ENCODE peak calls at places on chromosomes 16 and 17, in nine cellular contexts. L is CD4-positive, alpha-beta memory T cell; B is hepatocyte; Z is lung; I is GM23248; E is endodermal cell; A is kidney; N is CD8-positive, alpha-beta memory T cell; S is testis. R is an unnamed sample.

GRCh38 chr17:72383053-72383847 is 262.4 kb downstream of the SOX9 start:
- DNase-seq in L (no peak), B (no peak), Z (no peak), I (no peak), E (peak), A (peak), N (no peak), S (peak), R (no peak)

GRCh38 chr16:17358846-17359245 is 111.9 kb downstream of the XYLT1 start:
- DNase-seq in L (no peak), B (no peak), Z (no peak), I (peak), E (no peak), A (no peak), N (no peak), S (no peak), R (no peak)

GRCh38 chr17:39769974-39770587 is 32.3 kb downstream of the GRB7 start:
- DNase-seq in L (peak), B (peak), Z (no peak), I (peak), E (peak), A (no peak), N (peak), S (no peak), R (peak)

GRCh38 chr17:40871316-40871715 is 4.3 kb upstream of the KRT12 start:
- DNase-seq in L (no peak), B (no peak), Z (no peak), I (no peak), E (no peak), A (no peak), N (no peak), S (no peak), R (no peak)

GRCh38 chr17:65050438-65050837 is 6.1 kb downstream of the GNA13 start:
- DNase-seq in L (no peak), B (no peak), Z (no peak), I (no peak), E (peak), A (no peak), N (no peak), S (no peak), R (no peak)

GRCh38 chr17:73802314-73802713 is 158.1 kb upstream of the SDK2 start:
- DNase-seq in L (no peak), B (no peak), Z (no peak), I (no peak), E (no peak), A (no peak), N (no peak), S (no peak), R (no peak)

GRCh38 chr16:57316390-57317017 is 32.0 kb upstream of the PLLP start:
- DNase-seq in L (no peak), B (peak), Z (no peak), I (peak), E (no peak), A (no peak), N (no peak), S (peak), R (no peak)

GRCh38 chr17:17540278-17540906 is 44.2 kb upstream of the RASD1 start:
- DNase-seq in L (no peak), B (no peak), Z (no peak), I (no peak), E (no peak), A (peak), N (no peak), S (no peak), R (peak)

GRCh38 chr16:13957197-13958078 is 37.5 kb downstream of the ERCC4 start:
- DNase-seq in L (no peak), B (peak), Z (peak), I (peak), E (peak), A (peak), N (no peak), S (peak), R (no peak)

GRCh38 chr17:67637901-67638641 is 79.7 kb upstream of the NOL11 start:
- DNase-seq in L (no peak), B (no peak), Z (peak), I (no peak), E (no peak), A (no peak), N (no peak), S (peak), R (no peak)

GRCh38 chr17:1511756-1512321 is 4.6 kb downstream of the INPP5K start:
- DNase-seq in L (no peak), B (no peak), Z (peak), I (peak), E (peak), A (no peak), N (no peak), S (peak), R (no peak)

GRCh38 chr17:7502987-7503386 is 18.8 kb downstream of the POLR2A start:
- DNase-seq in L (no peak), B (no peak), Z (no peak), I (peak), E (peak), A (no peak), N (no peak), S (no peak), R (peak)

GRCh38 chr16:68629315-68629900 is 15.7 kb upstream of the CDH3 start:
- DNase-seq in L (no peak), B (no peak), Z (no peak), I (no peak), E (peak), A (no peak), N (no peak), S (no peak), R (peak)

GRCh38 chr17:68981288-68981687 is 26.1 kb upstream of the ABCA8 start:
- DNase-seq in L (no peak), B (no peak), Z (peak), I (peak), E (no peak), A (no peak), N (no peak), S (no peak), R (no peak)

GRCh38 chr16:11835891-11836652 is 15.3 kb downstream of the RSL1D1 start:
- DNase-seq in L (no peak), B (no peak), Z (no peak), I (peak), E (peak), A (no peak), N (no peak), S (no peak), R (no peak)

GRCh38 chr16:22210285-22210684 is 4.2 kb downstream of the EEF2K start:
- DNase-seq in L (no peak), B (no peak), Z (no peak), I (no peak), E (no peak), A (no peak), N (no peak), S (no peak), R (no peak)

GRCh38 chr17:49603720-49604119 is 28.0 kb downstream of the NXPH3 start:
- DNase-seq in L (no peak), B (no peak), Z (no peak), I (peak), E (no peak), A (no peak), N (no peak), S (no peak), R (no peak)

GRCh38 chr16:23491490-23492391 is 18.6 kb downstream of the GGA2 start:
- DNase-seq in L (no peak), B (no peak), Z (peak), I (peak), E (no peak), A (no peak), N (no peak), S (no peak), R (no peak)

DNA sequence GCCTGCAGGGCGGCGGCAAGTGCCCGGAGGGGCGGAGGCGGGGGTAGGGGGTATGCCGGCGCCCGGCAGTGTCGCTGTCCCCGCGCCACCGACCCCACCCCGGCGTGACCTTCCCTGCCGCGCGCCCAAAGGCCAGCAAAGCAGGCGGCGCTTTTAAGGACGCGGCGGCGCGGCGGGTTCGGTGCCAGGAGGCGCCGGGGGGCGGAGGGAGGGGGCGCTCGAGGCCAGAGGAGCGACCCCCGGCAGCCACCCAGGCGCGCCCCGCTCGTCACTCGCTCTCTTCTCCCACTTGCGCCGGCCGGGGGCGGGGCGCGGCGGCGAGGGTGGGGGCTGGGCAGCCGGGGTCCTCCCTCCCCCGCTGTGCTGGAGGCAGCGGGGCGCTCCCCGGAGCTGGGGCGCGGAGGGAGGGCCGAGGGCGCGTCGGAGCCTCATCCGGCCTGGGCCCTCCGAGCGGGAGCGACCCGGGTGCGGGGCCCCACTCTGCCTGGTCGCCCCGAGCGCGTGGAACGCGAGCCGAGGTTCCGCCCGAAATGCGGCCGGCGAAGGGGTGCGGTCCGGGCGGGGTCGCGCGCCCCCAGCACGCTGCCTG is 8.5 kb upstream of the BAHCC1 start:
- DNase-seq in L (no peak), B (peak), Z (no peak), I (no peak), E (peak), A (peak), N (no peak), S (no peak), R (peak)
- H3K27ac ChIP-seq in L (no peak), B (peak), Z (peak), I (peak), E (peak), A (peak), N (peak), S (peak), R (no peak)

GRCh38 chr17:61283043-61283442 is 116.6 kb upstream of the TBX2 start:
- DNase-seq in L (no peak), B (no peak), Z (no peak), I (no peak), E (no peak), A (no peak), N (no peak), S (no peak), R (no peak)

GRCh38 chr17:61284174-61284573 is 115.5 kb upstream of the TBX2 start:
- DNase-seq in L (no peak), B (no peak), Z (no peak), I (peak), E (no peak), A (no peak), N (no peak), S (peak), R (no peak)

GRCh38 chr17:61280851-61281250 is 118.8 kb upstream of the TBX2 start:
- DNase-seq in L (no peak), B (no peak), Z (no peak), I (no peak), E (no peak), A (no peak), N (no peak), S (no peak), R (no peak)

GRCh38 chr17:61280338-61280737 is 119.3 kb upstream of the TBX2 start:
- DNase-seq in L (no peak), B (no peak), Z (no peak), I (peak), E (no peak), A (no peak), N (no peak), S (no peak), R (no peak)

GRCh38 chr17:61282377-61282776 is 117.3 kb upstream of the TBX2 start:
- DNase-seq in L (no peak), B (no peak), Z (no peak), I (no peak), E (no peak), A (no peak), N (no peak), S (no peak), R (no peak)
- H3K27ac ChIP-seq in L (no peak), B (no peak), Z (no peak), I (no peak), E (no peak), A (no peak), N (no peak), S (no peak), R (no peak)

GRCh38 chr16:88613-89012 is 10.6 kb downstream of the MPG start:
- DNase-seq in L (no peak), B (no peak), Z (no peak), I (no peak), E (no peak), A (peak), N (no peak), S (no peak), R (no peak)

GRCh38 chr16:89391-90302 is 11.6 kb downstream of the MPG start:
- DNase-seq in L (no peak), B (no peak), Z (no peak), I (no peak), E (no peak), A (peak), N (no peak), S (no peak), R (no peak)

GRCh38 chr16:86483-86952 is 8.5 kb downstream of the MPG start:
- DNase-seq in L (no peak), B (no peak), Z (no peak), I (no peak), E (no peak), A (no peak), N (peak), S (no peak), R (no peak)

GRCh38 chr16:92431-93339 is 14.7 kb downstream of the MPG start:
- DNase-seq in L (no peak), B (no peak), Z (no peak), I (no peak), E (peak), A (no peak), N (no peak), S (no peak), R (no peak)

DNA sequence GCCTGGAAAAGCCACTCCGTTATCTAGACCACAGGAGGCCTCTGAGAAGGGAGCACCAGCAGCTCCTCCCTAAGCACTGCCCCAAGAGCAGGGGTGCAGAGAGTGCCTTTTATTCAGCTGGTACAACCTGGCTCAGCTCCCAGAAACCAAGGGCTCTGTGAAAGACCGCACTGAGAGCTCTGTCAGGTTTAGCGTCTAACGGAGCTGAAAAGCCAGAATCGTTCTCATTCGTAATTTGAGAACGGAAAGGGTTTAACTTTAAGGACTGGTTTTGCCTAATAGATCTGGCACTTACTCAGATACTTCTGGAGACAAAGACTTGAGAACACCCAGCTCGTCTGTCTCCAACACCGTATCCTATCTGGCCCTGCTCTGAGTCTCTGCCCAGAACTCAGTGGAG is 13.5 kb downstream of the MPG start:
- DNase-seq in L (no peak), B (peak), Z (no peak), I (no peak), E (no peak), A (no peak), N (no peak), S (peak), R (no peak)
- H3K27ac ChIP-seq in L (no peak), B (peak), Z (no peak), I (no peak), E (no peak), A (no peak), N (no peak), S (no peak), R (no peak)

GRCh38 chr17:29138991-29139682 is 41.1 kb downstream of the MYO18A start:
- DNase-seq in L (peak), B (no peak), Z (no peak), I (peak), E (no peak), A (no peak), N (no peak), S (peak), R (peak)
- H3K27ac ChIP-seq in L (peak), B (no peak), Z (peak), I (peak), E (no peak), A (no peak), N (peak), S (peak), R (peak)

GRCh38 chr16:27465483-27465879 is 63.5 kb downstream of the IL21R start:
- DNase-seq in L (no peak), B (peak), Z (no peak), I (no peak), E (no peak), A (peak), N (no peak), S (no peak), R (no peak)
- H3K27ac ChIP-seq in L (no peak), B (peak), Z (no peak), I (no peak), E (no peak), A (no peak), N (no peak), S (no peak), R (no peak)

GRCh38 chr17:33016920-33017319 is 25.3 kb downstream of the SPACA3 start:
- DNase-seq in L (no peak), B (no peak), Z (no peak), I (no peak), E (peak), A (no peak), N (no peak), S (no peak), R (no peak)
- H3K27ac ChIP-seq in L (no peak), B (no peak), Z (no peak), I (no peak), E (no peak), A (no peak), N (no peak), S (no peak), R (no peak)

GRCh38 chr17:290626-291025 is 62.0 kb downstream of the RPH3AL start:
- DNase-seq in L (no peak), B (no peak), Z (no peak), I (no peak), E (no peak), A (peak), N (peak), S (no peak), R (no peak)

GRCh38 chr17:292016-292415 is 60.6 kb downstream of the RPH3AL start:
- DNase-seq in L (no peak), B (no peak), Z (no peak), I (no peak), E (no peak), A (peak), N (peak), S (no peak), R (no peak)

GRCh38 chr17:290121-290521 is 62.5 kb downstream of the RPH3AL start:
- DNase-seq in L (no peak), B (no peak), Z (no peak), I (no peak), E (no peak), A (peak), N (peak), S (no peak), R (no peak)

GRCh38 chr17:288802-289356 is 63.7 kb downstream of the RPH3AL start:
- DNase-seq in L (no peak), B (no peak), Z (no peak), I (no peak), E (no peak), A (no peak), N (peak), S (no peak), R (no peak)

GRCh38 chr17:289409-289808 is 63.2 kb downstream of the RPH3AL start:
- DNase-seq in L (no peak), B (no peak), Z (no peak), I (no peak), E (no peak), A (no peak), N (peak), S (no peak), R (no peak)
- H3K27ac ChIP-seq in L (no peak), B (no peak), Z (no peak), I (no peak), E (no peak), A (no peak), N (no peak), S (no peak), R (no peak)

GRCh38 chr16:75620326-75621169 is 2.5 kb downstream of the ADAT1 start:
- DNase-seq in L (peak), B (no peak), Z (no peak), I (no peak), E (no peak), A (no peak), N (peak), S (no peak), R (no peak)
- H3K27ac ChIP-seq in L (peak), B (no peak), Z (no peak), I (no peak), E (no peak), A (no peak), N (peak), S (no peak), R (no peak)

DNA sequence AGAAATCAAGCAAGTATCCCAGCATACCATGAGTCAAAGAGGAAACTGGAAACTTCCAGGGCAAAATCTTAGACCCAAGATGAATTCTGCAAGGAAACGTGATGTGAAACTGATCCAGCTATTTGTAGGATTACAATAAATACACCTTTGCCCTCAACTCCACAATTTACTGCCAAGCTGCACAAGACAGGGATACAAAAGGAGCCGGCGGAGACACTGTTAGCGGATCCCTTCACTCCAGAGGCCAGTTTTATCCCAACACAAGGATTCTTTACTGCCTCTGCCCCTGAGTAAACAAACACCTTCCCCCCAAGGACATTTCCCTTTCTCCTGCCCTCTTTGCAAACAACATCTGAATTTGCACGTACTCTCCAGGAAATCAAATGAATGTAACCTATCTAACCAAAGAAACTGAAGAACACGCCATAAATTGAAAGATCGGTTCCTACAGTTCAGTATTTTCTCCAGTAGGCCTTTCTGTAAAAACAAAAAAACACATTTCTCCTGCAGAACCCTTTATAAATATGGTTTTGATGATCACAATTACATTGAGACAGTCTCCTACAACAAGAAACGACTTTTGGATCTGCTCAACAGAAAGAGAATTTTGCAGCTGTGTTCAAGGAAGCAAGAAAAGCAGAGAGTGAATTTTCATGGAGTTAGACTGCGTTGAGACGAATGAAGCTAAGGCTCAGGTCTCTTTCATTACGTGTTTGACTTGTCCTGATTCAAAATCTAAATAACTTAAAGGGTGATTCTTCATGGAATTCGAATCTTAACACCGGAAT is 1.4 kb upstream of the CBX2 start:
- DNase-seq in L (no peak), B (peak), Z (no peak), I (no peak), E (no peak), A (peak), N (no peak), S (no peak), R (no peak)
- H3K27ac ChIP-seq in L (no peak), B (peak), Z (peak), I (no peak), E (peak), A (no peak), N (peak), S (no peak), R (no peak)

R was measured in DND-41.